ENCODE peak calls at places on chromosomes 2 and 18, in ten cellular contexts. M, W, P, Q, Y, K, R, D, N and T are unnamed samples.

GRCh38 chr2:228378696-228379425 is 197.4 kb upstream of the SPHKAP start:
- DNase-seq in P (no peak), D (no peak), Q (no peak), N (no peak), W (no peak), K (no peak), Y (no peak), M (no peak), R (no peak), T (no peak)

GRCh38 chr2:65737452-65738011 is 305.1 kb upstream of the SPRED2 start:
- DNase-seq in D (no peak), W (no peak), P (no peak), R (no peak), N (no peak), K (no peak), Q (no peak), Y (no peak), M (no peak), T (no peak)

GRCh38 chr18:55927831-55928230 is 339.8 kb upstream of the TCF4 start:
- DNase-seq in W (no peak), M (no peak), D (peak), K (no peak), R (peak), N (no peak), Y (no peak), P (peak), Q (no peak), T (no peak)

GRCh38 chr2:53435610-53436009 is 332.0 kb upstream of the CHAC2 start:
- DNase-seq in R (no peak), D (no peak), K (no peak), Q (no peak), P (no peak), Y (no peak), N (no peak), M (no peak), W (no peak), T (no peak)

GRCh38 chr18:2338601-2339000 is 232.7 kb downstream of the METTL4 start:
- DNase-seq in Q (no peak), K (no peak), N (no peak), R (peak), W (no peak), P (no peak), M (no peak), Y (no peak), D (no peak), T (no peak)

GRCh38 chr18:48649231-48649630 is 110.4 kb downstream of the CTIF start:
- DNase-seq in D (no peak), P (no peak), R (no peak), N (peak), Q (no peak), M (no peak), K (no peak), Y (no peak), W (no peak), T (no peak)

GRCh38 chr2:149661844-149662243 is 74.3 kb upstream of the MMADHC start:
- DNase-seq in R (no peak), Q (no peak), W (no peak), K (no peak), Y (peak), M (no peak), D (peak), N (no peak), P (peak), T (no peak)

GRCh38 chr2:1974391-1974790 is 230.1 kb upstream of the PXDN start:
- DNase-seq in W (no peak), P (peak), K (no peak), R (no peak), D (peak), Y (no peak), M (no peak), Q (no peak), N (no peak), T (peak)

GRCh38 chr2:46827274-46827930 is 88.2 kb downstream of the MCFD2 start:
- DNase-seq in W (no peak), Y (no peak), Q (no peak), K (no peak), D (peak), M (no peak), N (no peak), R (no peak), P (peak), T (no peak)

GRCh38 chr2:98583516-98583865 is 24.8 kb downstream of the COA5 start:
- DNase-seq in W (no peak), R (no peak), D (no peak), K (no peak), N (no peak), M (no peak), P (no peak), Y (no peak), Q (no peak), T (no peak)

GRCh38 chr2:233447506-233448219 is 93.4 kb downstream of the DGKD start:
- DNase-seq in Y (no peak), N (no peak), K (no peak), Q (no peak), P (no peak), W (peak), R (no peak), D (no peak), M (no peak), T (no peak)

GRCh38 chr2:139055165-139055564 is 275.0 kb upstream of the NXPH2 start:
- DNase-seq in M (no peak), D (no peak), W (no peak), N (no peak), P (no peak), K (no peak), Y (no peak), Q (no peak), R (no peak), T (no peak)

GRCh38 chr2:222982010-222982908 is 69.7 kb upstream of the KCNE4 start:
- DNase-seq in W (no peak), P (peak), Y (peak), D (peak), M (peak), R (peak), Q (no peak), N (peak), K (peak), T (peak)

GRCh38 chr2:239523944-239524310 is 123.1 kb upstream of the HDAC4 start:
- DNase-seq in D (peak), N (no peak), Q (no peak), P (no peak), R (peak), Y (no peak), W (no peak), M (no peak), K (no peak), T (no peak)

GRCh38 chr2:239724194-239724849 is 300.8 kb downstream of the NDUFA10 start:
- DNase-seq in K (no peak), Q (no peak), W (peak), R (no peak), M (no peak), Y (no peak), P (no peak), D (no peak), N (no peak), T (no peak)

GRCh38 chr2:168661404-168661869 is 141.0 kb upstream of the NOSTRIN start:
- DNase-seq in M (no peak), W (no peak), Y (no peak), P (no peak), R (no peak), D (no peak), N (no peak), K (no peak), Q (no peak), T (no peak)